ENCODE peak calls at places on chromosome 16, in five cellular contexts. One of them, this sample, is unnamed.

GRCh38 chr16:21283521-21284289 is 5.6 kb upstream of the CRYM start:
- DNase-seq in B cell: peak; percentile 65
- DNase-seq in brain microvascular endothelial cell: peak; percentile 34
- DNase-seq in mesothelial cell of epicardium: peak; percentile 54
- DNase-seq in nephron progenitor cell: peak; percentile 84
- DNase-seq in this sample: peak; percentile 85

GRCh38 chr16:48622456-48623303 is 12.7 kb upstream of the N4BP1 start:
- DNase-seq in nephron progenitor cell: no peak
- DNase-seq in B cell: no peak
- DNase-seq in mesothelial cell of epicardium: no peak
- DNase-seq in brain microvascular endothelial cell: no peak
- DNase-seq in this sample: peak; percentile 83

GRCh38 chr16:1965610-1966009 is 984 bp upstream of the RPS2 start:
- DNase-seq in mesothelial cell of epicardium: no peak
- DNase-seq in nephron progenitor cell: no peak
- DNase-seq in brain microvascular endothelial cell: no peak
- DNase-seq in B cell: no peak
- DNase-seq in this sample: no peak

GRCh38 chr16:745739-746138 is 4.9 kb upstream of the CIAO3 start:
- DNase-seq in B cell: peak; percentile 46
- DNase-seq in brain microvascular endothelial cell: no peak
- DNase-seq in nephron progenitor cell: peak; percentile 73
- DNase-seq in mesothelial cell of epicardium: no peak
- DNase-seq in this sample: no peak

GRCh38 chr16:11784048-11784780 is 12.8 kb downstream of the ZC3H7A start:
- DNase-seq in B cell: no peak
- DNase-seq in mesothelial cell of epicardium: no peak
- DNase-seq in brain microvascular endothelial cell: no peak
- DNase-seq in nephron progenitor cell: no peak
- DNase-seq in this sample: no peak

GRCh38 chr16:49592507-49593422 is 219.2 kb downstream of the C16orf78 start:
- DNase-seq in nephron progenitor cell: peak; percentile 60
- DNase-seq in B cell: peak; percentile 48
- DNase-seq in brain microvascular endothelial cell: no peak
- DNase-seq in mesothelial cell of epicardium: no peak
- DNase-seq in this sample: peak; percentile 77

GRCh38 chr16:69186642-69187386 is at the start of gene SNTB2:
- DNase-seq in nephron progenitor cell: peak; percentile 95
- DNase-seq in B cell: peak; percentile 84
- DNase-seq in mesothelial cell of epicardium: peak; percentile 85
- DNase-seq in brain microvascular endothelial cell: peak; percentile 77
- DNase-seq in this sample: peak; percentile 96

GRCh38 chr16:11202260-11203091 is 53.5 kb downstream of the SOCS1 start:
- DNase-seq in mesothelial cell of epicardium: no peak
- DNase-seq in B cell: no peak
- DNase-seq in brain microvascular endothelial cell: peak; percentile 33
- DNase-seq in nephron progenitor cell: no peak
- DNase-seq in this sample: no peak

GRCh38 chr16:73217654-73218053 is 169.7 kb upstream of the ZFHX3 start:
- DNase-seq in B cell: no peak
- DNase-seq in nephron progenitor cell: no peak
- DNase-seq in brain microvascular endothelial cell: no peak
- DNase-seq in mesothelial cell of epicardium: no peak
- DNase-seq in this sample: no peak

GRCh38 chr16:4244254-4244812 is 2.5 kb upstream of the SRL start:
- DNase-seq in mesothelial cell of epicardium: no peak
- DNase-seq in nephron progenitor cell: no peak
- DNase-seq in B cell: no peak
- DNase-seq in brain microvascular endothelial cell: no peak
- DNase-seq in this sample: no peak

DNA sequence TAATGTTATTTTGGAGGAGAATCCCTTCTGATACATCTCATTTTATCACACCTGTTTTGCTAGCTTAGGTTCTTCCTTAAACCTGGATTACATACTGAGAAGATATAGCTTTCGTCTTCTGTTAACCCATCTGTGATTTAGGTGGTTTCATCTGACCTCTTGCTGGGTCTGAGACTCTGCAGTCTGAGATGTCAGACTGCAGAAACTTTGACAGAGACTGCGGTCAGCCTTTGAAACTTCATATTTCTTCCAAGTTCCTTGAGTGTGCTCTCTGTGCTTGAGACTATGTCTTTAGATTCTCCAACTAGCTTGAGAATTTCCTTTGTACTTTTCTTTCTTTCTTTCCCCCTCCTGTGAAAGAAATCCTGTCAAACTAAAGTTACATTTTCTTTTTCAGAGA is 196.4 kb upstream of the MPHOSPH6 start:
- DNase-seq in nephron progenitor cell: no peak
- DNase-seq in B cell: no peak
- DNase-seq in brain microvascular endothelial cell: no peak
- DNase-seq in mesothelial cell of epicardium: no peak
- DNase-seq in this sample: no peak
- TF ChIP-seq CTCF in nephron progenitor cell: no peak
- TF ChIP-seq CTCF in B cell: no peak
- TF ChIP-seq CTCF in brain microvascular endothelial cell: no peak
- TF ChIP-seq CTCF in mesothelial cell of epicardium: no peak
- TF ChIP-seq CTCF in this sample: no peak

DNA sequence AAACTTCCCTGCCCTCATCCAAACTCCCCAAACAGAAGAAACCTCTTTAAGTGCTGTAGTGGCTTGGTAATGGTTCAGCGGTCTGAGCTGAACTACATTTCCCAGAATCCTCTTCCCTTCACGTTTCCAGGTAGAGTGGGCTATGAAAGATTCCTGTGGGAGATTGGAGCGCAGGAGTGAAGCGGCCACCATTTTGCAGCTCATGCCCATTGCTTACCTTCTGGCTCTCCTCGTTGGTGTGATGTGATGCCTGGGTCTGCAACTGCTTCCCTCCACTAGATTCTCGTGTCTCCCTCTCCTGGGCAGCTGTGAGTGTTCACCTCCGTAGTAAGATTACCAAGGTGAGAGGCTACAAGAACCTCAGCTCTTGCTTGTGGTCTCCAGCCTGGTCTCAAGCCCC is 82.1 kb downstream of the GPR139 start:
- DNase-seq in nephron progenitor cell: no peak
- DNase-seq in B cell: no peak
- DNase-seq in brain microvascular endothelial cell: no peak
- DNase-seq in mesothelial cell of epicardium: no peak
- DNase-seq in this sample: no peak
- TF ChIP-seq CTCF in nephron progenitor cell: no peak
- TF ChIP-seq CTCF in B cell: no peak
- TF ChIP-seq CTCF in brain microvascular endothelial cell: no peak
- TF ChIP-seq CTCF in mesothelial cell of epicardium: no peak
- TF ChIP-seq CTCF in this sample: no peak

GRCh38 chr16:89700649-89701424 is 668 bp downstream of the SPATA2L start:
- DNase-seq in B cell: peak; percentile 79
- DNase-seq in mesothelial cell of epicardium: no peak
- DNase-seq in brain microvascular endothelial cell: no peak
- DNase-seq in nephron progenitor cell: peak; percentile 53
- DNase-seq in this sample: no peak
- TF ChIP-seq CTCF in B cell: peak; percentile 60
- TF ChIP-seq CTCF in mesothelial cell of epicardium: no peak
- TF ChIP-seq CTCF in brain microvascular endothelial cell: peak; percentile 33
- TF ChIP-seq CTCF in nephron progenitor cell: no peak
- TF ChIP-seq CTCF in this sample: peak; percentile 33

DNA sequence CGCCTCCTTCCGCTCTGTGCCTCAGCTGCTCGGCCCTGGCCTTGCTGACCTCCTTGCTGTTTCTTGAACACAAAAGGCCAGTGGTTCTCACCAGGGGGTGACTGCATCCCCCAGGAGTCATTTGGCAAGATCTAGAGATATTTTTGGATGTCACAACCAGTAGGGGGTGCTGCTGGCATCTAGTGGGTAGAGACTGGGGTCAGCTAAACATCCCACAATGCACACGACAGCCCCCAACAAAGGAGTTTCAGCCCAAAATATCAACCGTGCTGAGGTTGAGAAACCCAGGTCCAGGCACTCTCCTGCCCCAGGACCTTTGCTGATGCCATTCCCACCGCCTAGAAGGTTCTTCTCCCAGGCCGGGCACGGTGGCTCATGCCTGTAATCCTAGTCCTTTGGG is 39.7 kb downstream of the ABCC6 start:
- DNase-seq in brain microvascular endothelial cell: no peak
- DNase-seq in nephron progenitor cell: no peak
- DNase-seq in B cell: no peak
- DNase-seq in mesothelial cell of epicardium: no peak
- DNase-seq in this sample: no peak
- TF ChIP-seq CTCF in brain microvascular endothelial cell: peak; percentile 48
- TF ChIP-seq CTCF in nephron progenitor cell: no peak
- TF ChIP-seq CTCF in B cell: no peak
- TF ChIP-seq CTCF in mesothelial cell of epicardium: no peak
- TF ChIP-seq CTCF in this sample: peak; percentile 12

GRCh38 chr16:74304164-74304834 is 7.7 kb downstream of the PSMD7 start:
- DNase-seq in nephron progenitor cell: no peak
- DNase-seq in mesothelial cell of epicardium: no peak
- DNase-seq in B cell: no peak
- DNase-seq in brain microvascular endothelial cell: no peak
- DNase-seq in this sample: no peak
- TF ChIP-seq CTCF in nephron progenitor cell: peak; percentile 33
- TF ChIP-seq CTCF in mesothelial cell of epicardium: peak; percentile 28
- TF ChIP-seq CTCF in B cell: no peak
- TF ChIP-seq CTCF in brain microvascular endothelial cell: peak; percentile 53
- TF ChIP-seq CTCF in this sample: peak; percentile 42

GRCh38 chr16:85781156-85781555 is 18.2 kb downstream of the EMC8 start:
- DNase-seq in mesothelial cell of epicardium: no peak
- DNase-seq in brain microvascular endothelial cell: no peak
- DNase-seq in nephron progenitor cell: no peak
- DNase-seq in B cell: no peak
- DNase-seq in this sample: no peak

GRCh38 chr16:85778873-85779272 is 20.5 kb downstream of the EMC8 start:
- DNase-seq in mesothelial cell of epicardium: no peak
- DNase-seq in nephron progenitor cell: no peak
- DNase-seq in brain microvascular endothelial cell: no peak
- DNase-seq in B cell: no peak
- DNase-seq in this sample: no peak

GRCh38 chr16:85780281-85780680 is 19.1 kb downstream of the EMC8 start:
- DNase-seq in nephron progenitor cell: no peak
- DNase-seq in brain microvascular endothelial cell: no peak
- DNase-seq in mesothelial cell of epicardium: no peak
- DNase-seq in B cell: no peak
- DNase-seq in this sample: no peak

GRCh38 chr16:85774811-85775210 is 23.9 kb upstream of the C16orf74 start:
- DNase-seq in B cell: no peak
- DNase-seq in mesothelial cell of epicardium: no peak
- DNase-seq in brain microvascular endothelial cell: no peak
- DNase-seq in nephron progenitor cell: no peak
- DNase-seq in this sample: no peak

DNA sequence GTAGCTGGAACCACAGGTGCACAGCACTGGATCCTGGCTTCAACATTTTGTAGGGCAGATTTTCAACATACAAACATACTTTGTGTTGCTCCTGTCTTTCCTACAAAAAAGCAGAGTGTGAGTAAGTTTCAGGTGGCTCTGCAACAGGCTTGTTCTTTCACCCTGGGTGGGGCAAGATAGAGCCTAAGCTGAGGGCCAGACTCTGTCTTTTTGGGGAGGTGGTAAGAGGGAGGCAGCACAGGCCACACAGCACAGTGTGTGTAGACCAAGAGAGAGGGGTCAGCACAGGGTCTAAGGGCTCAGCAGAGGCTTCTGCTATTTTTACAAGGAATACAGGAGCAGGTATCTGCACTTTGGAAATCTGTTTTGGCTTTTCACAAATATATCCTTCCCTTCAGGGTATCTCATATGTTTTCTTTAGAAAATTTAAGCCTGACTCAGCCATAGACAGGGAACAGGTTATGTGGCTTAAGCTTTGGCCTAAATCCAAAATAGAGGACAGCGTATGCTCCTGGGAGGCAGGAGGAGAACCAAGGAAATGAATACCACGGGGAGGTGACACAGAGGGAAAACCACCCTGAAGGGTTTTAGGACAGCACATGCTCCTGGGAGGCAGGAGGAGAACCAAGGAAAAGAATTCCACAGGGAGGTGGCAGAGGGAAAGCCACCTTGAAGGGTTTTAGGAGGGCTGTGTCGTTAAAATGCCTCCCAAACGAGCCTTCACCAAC is 21.6 kb downstream of the EMC8 start:
- DNase-seq in mesothelial cell of epicardium: no peak
- DNase-seq in nephron progenitor cell: no peak
- DNase-seq in B cell: no peak
- DNase-seq in brain microvascular endothelial cell: no peak
- DNase-seq in this sample: no peak
- TF ChIP-seq CTCF in mesothelial cell of epicardium: no peak
- TF ChIP-seq CTCF in nephron progenitor cell: no peak
- TF ChIP-seq CTCF in B cell: no peak
- TF ChIP-seq CTCF in brain microvascular endothelial cell: no peak
- TF ChIP-seq CTCF in this sample: no peak

DNA sequence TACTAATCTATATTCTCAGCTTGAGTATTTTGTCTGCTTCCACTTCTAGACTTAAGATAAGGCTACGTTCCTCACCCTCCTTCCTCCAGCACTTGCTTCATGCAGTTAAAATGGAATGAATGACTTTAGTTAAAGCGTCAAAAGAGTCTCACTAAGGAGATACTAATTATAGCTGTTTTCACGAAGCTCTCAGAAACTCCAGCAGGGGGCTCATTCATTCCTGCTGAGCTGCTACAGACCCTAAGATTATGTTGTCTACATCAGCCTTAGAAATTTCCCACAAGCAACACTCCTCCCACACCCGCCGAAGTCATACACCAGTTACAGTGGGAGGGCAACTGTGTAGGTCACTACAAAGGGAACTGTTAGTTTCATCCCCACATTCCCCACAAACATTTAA is 57.0 kb upstream of the KIFC3 start:
- DNase-seq in nephron progenitor cell: no peak
- DNase-seq in brain microvascular endothelial cell: peak; percentile 85
- DNase-seq in mesothelial cell of epicardium: no peak
- DNase-seq in B cell: no peak
- DNase-seq in this sample: no peak
- TF ChIP-seq CTCF in nephron progenitor cell: peak; percentile 26
- TF ChIP-seq CTCF in brain microvascular endothelial cell: peak; percentile 71
- TF ChIP-seq CTCF in mesothelial cell of epicardium: no peak
- TF ChIP-seq CTCF in B cell: no peak
- TF ChIP-seq CTCF in this sample: peak; percentile 43